ENCODE peak calls at places on chromosomes 2 and 18, in four cellular contexts. I is PC-9, J is heart left ventricle, W is tibial artery. A is an unnamed sample. For H3K27me3, the result is how much of the 10 kb centered on the place peaks cover.

GRCh38 chr2:233950078-233950825 is 33.1 kb downstream of the TRPM8 start:
- DNase-seq in J (no peak), W (no peak), I (no peak), A (no peak)

GRCh38 chr2:148817210-148817708 is 57.8 kb upstream of the KIF5C start:
- DNase-seq in J (no peak), I (no peak), W (peak), A (no peak)

GRCh38 chr2:203427061-203427460 is 98.9 kb downstream of the ABI2 start:
- DNase-seq in W (no peak), I (no peak), J (no peak), A (no peak)

GRCh38 chr2:120704696-120705095 is 31.0 kb upstream of the GLI2 start:
- DNase-seq in W (no peak), J (no peak), I (no peak), A (no peak)

GRCh38 chr2:157876771-157877108 is 610 bp upstream of the ACVR1 start:
- DNase-seq in W (no peak), I (no peak), J (no peak), A (no peak)

GRCh38 chr18:49795612-49796552 is 17.5 kb downstream of the ACAA2 start:
- DNase-seq in W (no peak), I (no peak), J (no peak), A (no peak)

GRCh38 chr18:76356666-76357065 is 138.4 kb downstream of the ZNF516 start:
- DNase-seq in J (no peak), W (no peak), I (no peak), A (no peak)

GRCh38 chr2:69185807-69186206 is 172.8 kb downstream of the ANTXR1 start:
- DNase-seq in W (no peak), I (no peak), J (no peak), A (no peak)

GRCh38 chr2:124032799-124033198 is 7.7 kb downstream of the CNTNAP5 start:
- DNase-seq in J (no peak), W (no peak), I (no peak), A (no peak)

GRCh38 chr18:7645756-7646155 is 78.6 kb downstream of the PTPRM start:
- DNase-seq in I (no peak), J (no peak), W (no peak), A (no peak)

GRCh38 chr2:218984239-218985020 is 554 bp downstream of the FEV start:
- DNase-seq in W (no peak), I (no peak), J (no peak), A (no peak)

GRCh38 chr2:199882667-199883066 is 28.4 kb upstream of the C2orf69 start:
- DNase-seq in I (no peak), J (no peak), W (no peak), A (no peak)

GRCh38 chr2:142217804-142218203 is 87.0 kb upstream of the LRP1B start:
- DNase-seq in W (no peak), J (no peak), I (no peak), A (no peak)

GRCh38 chr2:7037340-7038333 is 120.4 kb downstream of the RNF144A start:
- DNase-seq in W (peak), J (peak), I (peak), A (peak)

GRCh38 chr18:43422483-43422882 is 145.2 kb upstream of the SYT4 start:
- DNase-seq in J (no peak), I (no peak), W (no peak), A (no peak)

GRCh38 chr2:74290466-74291216 is 52.6 kb downstream of the SLC4A5 start:
- DNase-seq in I (no peak), J (no peak), W (no peak), A (peak)

GRCh38 chr18:60060026-60060425 is 160.2 kb downstream of the PMAIP1 start:
- DNase-seq in W (no peak), I (no peak), J (no peak), A (no peak)

GRCh38 chr18:40624959-40625358 is 1330.1 kb upstream of the PIK3C3 start:
- DNase-seq in J (no peak), I (no peak), W (no peak), A (no peak)

GRCh38 chr18:10514082-10514481 is 11.7 kb upstream of the NAPG start:
- DNase-seq in W (no peak), I (no peak), J (no peak), A (no peak)

GRCh38 chr18:41126541-41127235 is 828.3 kb upstream of the PIK3C3 start:
- DNase-seq in J (no peak), W (no peak), I (no peak), A (no peak)

GRCh38 chr18:10923671-10924070 is 225.7 kb downstream of the PIEZO2 start:
- DNase-seq in J (no peak), W (no peak), I (no peak), A (no peak)

GRCh38 chr2:62956646-62957045 is 94.0 kb upstream of the OTX1 start:
- DNase-seq in J (no peak), W (no peak), I (no peak), A (no peak)

GRCh38 chr2:235113854-235114253 is 162.0 kb downstream of the SH3BP4 start:
- DNase-seq in I (no peak), W (no peak), J (no peak), A (no peak)

GRCh38 chr2:181130686-181131085 is 150.3 kb downstream of the UBE2E3 start:
- DNase-seq in I (no peak), W (no peak), J (no peak), A (no peak)

GRCh38 chr18:57040175-57040574 is 106.7 kb upstream of the BOD1L2 start:
- DNase-seq in J (no peak), I (no peak), W (no peak), A (no peak)

GRCh38 chr18:51498085-51498855 is 300.8 kb upstream of the MEX3C start:
- DNase-seq in J (peak), I (no peak), W (no peak), A (no peak)

GRCh38 chr2:180227461-180227860 is 220.4 kb upstream of the CWC22 start:
- DNase-seq in W (no peak), J (no peak), I (no peak), A (no peak)

GRCh38 chr2:216833076-216833475 is 26.8 kb downstream of the TNP1 start:
- DNase-seq in W (peak), J (no peak), I (no peak), A (no peak)

GRCh38 chr2:12151716-12152115 is 405.3 kb downstream of the LPIN1 start:
- DNase-seq in J (no peak), W (no peak), I (no peak), A (no peak)

GRCh38 chr2:199982444-199982843 is 27.1 kb downstream of the MAIP1 start:
- DNase-seq in W (no peak), I (no peak), J (no peak), A (no peak)

GRCh38 chr2:237298323-237299118 is 115.4 kb downstream of the COL6A3 start:
- DNase-seq in J (no peak), I (peak), W (no peak), A (no peak)

GRCh38 chr2:4539121-4539520 is 835.7 kb downstream of the DCDC2C start:
- DNase-seq in I (no peak), W (no peak), J (no peak), A (no peak)

GRCh38 chr2:73830871-73831401 is 2.2 kb downstream of the STAMBP start:
- DNase-seq in J (no peak), W (no peak), I (no peak), A (no peak)

GRCh38 chr2:195898505-195898904 is 170.1 kb downstream of the DNAH7 start:
- DNase-seq in W (no peak), J (peak), I (no peak), A (no peak)
- H3K27ac ChIP-seq in W (no peak), J (no peak), I (no peak), A (no peak)

DNA sequence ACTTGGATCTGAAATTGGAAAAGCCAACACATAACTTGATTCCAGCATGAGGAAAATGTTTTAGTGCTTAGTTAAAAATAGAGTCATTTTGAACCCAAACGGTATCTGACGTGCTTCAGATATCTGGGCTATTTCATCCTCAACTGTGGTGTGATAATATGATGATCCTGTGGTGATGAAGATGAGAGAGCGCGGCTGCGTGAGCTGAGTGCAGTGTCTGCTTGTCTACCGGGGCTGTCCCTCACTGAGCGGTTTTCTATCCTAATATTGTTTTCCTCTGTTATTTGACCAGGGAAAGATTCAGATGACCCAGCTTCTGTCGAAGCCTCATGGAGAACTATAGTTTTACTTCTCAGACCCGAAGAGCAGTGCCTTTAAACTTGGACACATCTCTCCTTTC is 5.8 kb downstream of the TWIST2 start:
- DNase-seq in I (no peak), W (no peak), J (no peak), A (no peak)
- H3K27me3 ChIP-seq in I (half or more), W (under half), J (half or more), A (under half)

GRCh38 chr2:101190753-101191516 is 39.8 kb upstream of the TBC1D8 start:
- DNase-seq in W (no peak), I (no peak), J (no peak), A (no peak)
- H3K27ac ChIP-seq in W (no peak), I (no peak), J (no peak), A (no peak)

GRCh38 chr2:96527990-96528679 is 8.4 kb upstream of the ARID5A start:
- DNase-seq in J (peak), I (no peak), W (peak), A (peak)

GRCh38 chr2:96525211-96525507 is 11.4 kb upstream of the ARID5A start:
- DNase-seq in W (no peak), J (no peak), I (no peak), A (no peak)

GRCh38 chr2:96526101-96526591 is 10.4 kb upstream of the ARID5A start:
- DNase-seq in J (no peak), W (no peak), I (no peak), A (no peak)

GRCh38 chr2:96527052-96527964 is 9.2 kb upstream of the ARID5A start:
- DNase-seq in J (no peak), W (peak), I (no peak), A (peak)

GRCh38 chr2:96526615-96527014 is 9.9 kb upstream of the ARID5A start:
- DNase-seq in W (peak), J (no peak), I (no peak), A (no peak)
- H3K27me3 ChIP-seq in W (under half), J (under half), I (under half), A (under half)

DNA sequence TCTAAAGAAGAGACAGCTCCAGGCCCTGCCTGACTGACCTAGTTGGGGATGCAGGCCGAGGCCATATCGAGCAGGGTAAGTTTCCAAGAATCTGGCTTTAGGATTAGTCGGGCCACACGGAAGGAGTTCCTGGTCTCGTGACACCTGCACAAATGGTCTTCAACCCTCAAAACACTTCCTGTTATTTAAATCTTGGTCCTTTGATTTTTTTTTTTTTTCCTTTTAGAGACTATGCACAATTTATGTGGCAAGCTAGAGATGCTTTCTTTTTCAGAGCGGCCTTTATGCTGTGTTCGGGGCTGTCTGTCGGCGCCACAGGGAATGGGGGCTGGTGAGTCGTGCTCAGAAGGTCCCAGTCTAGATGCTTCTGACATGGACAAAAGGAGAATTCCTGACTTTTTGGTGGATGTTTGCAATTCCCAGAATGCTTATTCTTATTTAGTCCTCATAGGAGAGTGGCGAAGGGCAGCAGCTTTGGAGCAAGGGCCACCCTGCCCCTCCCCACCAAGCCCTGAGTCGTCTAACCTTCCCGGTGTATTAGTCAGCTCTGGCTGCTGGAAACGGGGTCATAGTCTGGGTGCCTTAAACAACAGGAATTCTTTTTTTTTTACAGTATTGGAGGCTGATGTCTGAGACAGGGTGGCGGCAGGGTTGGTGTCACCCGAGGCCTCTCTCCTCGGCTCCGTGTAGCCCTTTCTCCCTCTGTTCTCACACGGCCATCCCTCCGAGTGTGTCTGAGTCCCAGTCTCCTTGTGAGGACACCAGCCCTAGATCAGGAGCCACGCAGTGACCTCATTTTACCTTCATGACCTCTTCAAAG is 27.4 kb downstream of the HPCAL1 start:
- DNase-seq in I (peak), W (no peak), J (peak), A (peak)
- H3K27ac ChIP-seq in I (peak), W (no peak), J (peak), A (peak)

DNA sequence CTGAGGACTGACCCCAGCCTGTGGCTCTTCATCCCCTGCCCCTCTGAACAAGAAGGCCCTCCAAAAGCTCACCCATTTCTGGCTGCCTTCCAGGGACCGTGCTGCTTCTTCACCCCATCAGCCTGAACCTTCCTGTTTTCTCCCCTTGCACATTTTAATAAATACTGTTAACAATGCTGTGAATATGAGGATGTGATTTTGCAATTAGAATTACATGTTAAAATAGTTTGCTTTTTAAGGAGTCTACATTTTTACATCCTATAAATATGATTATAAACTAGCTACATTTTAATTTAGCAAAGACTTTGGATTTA is 4.0 kb downstream of the SNTG2 start:
- DNase-seq in J (no peak), I (no peak), W (no peak), A (no peak)
- H3K27me3 ChIP-seq in J (half or more), I (half or more), W (under half), A (under half)

DNA sequence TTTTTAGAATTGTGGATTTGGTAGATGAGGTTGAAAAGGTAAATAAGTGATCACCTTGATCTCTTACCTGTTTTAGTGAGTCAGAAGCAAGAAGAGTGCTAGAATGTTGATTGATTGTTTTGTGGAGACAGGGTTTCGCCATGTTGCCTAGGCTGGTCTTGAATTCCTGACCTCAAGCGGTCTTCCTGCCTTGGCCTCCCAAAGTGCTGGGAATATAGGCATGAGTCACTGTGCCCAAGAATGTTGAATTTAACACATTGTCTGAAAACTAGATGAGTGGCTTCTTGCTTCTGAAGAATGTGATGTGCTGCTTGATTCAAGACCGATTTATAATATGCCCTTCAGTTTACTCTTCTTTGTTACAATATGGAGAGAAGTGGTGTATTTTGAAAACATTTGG is 121.3 kb downstream of the FMNL2 start:
- DNase-seq in I (peak), W (no peak), J (no peak), A (no peak)
- H3K27ac ChIP-seq in I (peak), W (no peak), J (no peak), A (no peak)

DNA sequence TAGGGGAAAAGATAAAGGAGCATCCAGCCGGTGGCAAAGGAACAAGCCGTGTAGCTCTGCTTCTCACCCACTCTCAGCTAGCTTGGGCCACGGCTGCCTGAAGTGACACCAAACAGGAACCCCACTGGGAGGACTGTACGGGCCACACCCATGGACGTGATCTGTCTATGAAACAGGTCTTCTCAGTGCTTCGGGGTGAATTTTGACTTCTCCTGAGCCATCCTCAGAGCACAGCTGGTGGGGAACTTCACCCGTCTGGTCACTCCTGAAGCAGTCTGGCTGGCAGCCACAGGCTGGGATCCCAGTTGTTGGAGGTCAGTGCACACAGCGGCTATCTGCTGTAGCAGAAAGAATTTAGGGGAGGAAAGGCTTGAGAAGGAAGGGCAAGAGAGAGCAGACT is 223.8 kb downstream of the FAM210A start:
- DNase-seq in J (peak), W (peak), I (no peak), A (no peak)
- H3K27me3 ChIP-seq in J (under half), W (under half), I (half or more), A (under half)

A was measured in CD4-positive, alpha-beta memory T cell.